ENCODE peak calls at places on chromosomes 2 and 18, in six cellular contexts. T, K, O, B, P and Q are unnamed samples.

GRCh38 chr2:233404227-233404626 is 49.9 kb downstream of the DGKD start:
- DNase-seq in T (no peak), K (peak), O (peak), B (peak), P (peak), Q (peak)

GRCh38 chr18:47749195-47749973 is 181.1 kb downstream of the SMAD2 start:
- DNase-seq in T (peak), K (peak), O (peak), B (peak), P (peak), Q (peak)

GRCh38 chr2:164593959-164594358 is 27.3 kb downstream of the GRB14 start:
- DNase-seq in T (no peak), K (no peak), O (no peak), B (no peak), P (no peak), Q (no peak)

GRCh38 chr2:158761626-158762025 is 33.5 kb upstream of the DAPL1 start:
- DNase-seq in T (no peak), K (no peak), O (no peak), B (no peak), P (no peak), Q (no peak)

GRCh38 chr2:227430644-227431043 is 41.3 kb upstream of the AGFG1 start:
- DNase-seq in T (no peak), K (no peak), O (no peak), B (peak), P (no peak), Q (no peak)

GRCh38 chr2:202015471-202015870 is 18.2 kb upstream of the FZD7 start:
- DNase-seq in T (no peak), K (no peak), O (no peak), B (no peak), P (no peak), Q (no peak)

GRCh38 chr2:205539603-205540002 is 142.7 kb upstream of the NRP2 start:
- DNase-seq in T (no peak), K (no peak), O (no peak), B (peak), P (no peak), Q (no peak)

GRCh38 chr18:8685141-8685913 is 20.0 kb upstream of the MTCL1 start:
- DNase-seq in T (no peak), K (no peak), O (no peak), B (no peak), P (no peak), Q (no peak)

GRCh38 chr18:27143580-27144287 is 41.4 kb downstream of the CHST9 start:
- DNase-seq in T (no peak), K (peak), O (no peak), B (peak), P (peak), Q (no peak)

GRCh38 chr18:46427216-46427995 is 229.6 kb downstream of the LOXHD1 start:
- DNase-seq in T (no peak), K (no peak), O (no peak), B (no peak), P (no peak), Q (no peak)

GRCh38 chr2:107001964-107002696 is 116.2 kb upstream of the ST6GAL2 start:
- DNase-seq in T (no peak), K (no peak), O (no peak), B (no peak), P (no peak), Q (no peak)
- TF ChIP-seq POLR2AphosphoS5 in T (no peak), K (no peak), O (no peak), B (no peak), P (no peak), Q (no peak)

DNA sequence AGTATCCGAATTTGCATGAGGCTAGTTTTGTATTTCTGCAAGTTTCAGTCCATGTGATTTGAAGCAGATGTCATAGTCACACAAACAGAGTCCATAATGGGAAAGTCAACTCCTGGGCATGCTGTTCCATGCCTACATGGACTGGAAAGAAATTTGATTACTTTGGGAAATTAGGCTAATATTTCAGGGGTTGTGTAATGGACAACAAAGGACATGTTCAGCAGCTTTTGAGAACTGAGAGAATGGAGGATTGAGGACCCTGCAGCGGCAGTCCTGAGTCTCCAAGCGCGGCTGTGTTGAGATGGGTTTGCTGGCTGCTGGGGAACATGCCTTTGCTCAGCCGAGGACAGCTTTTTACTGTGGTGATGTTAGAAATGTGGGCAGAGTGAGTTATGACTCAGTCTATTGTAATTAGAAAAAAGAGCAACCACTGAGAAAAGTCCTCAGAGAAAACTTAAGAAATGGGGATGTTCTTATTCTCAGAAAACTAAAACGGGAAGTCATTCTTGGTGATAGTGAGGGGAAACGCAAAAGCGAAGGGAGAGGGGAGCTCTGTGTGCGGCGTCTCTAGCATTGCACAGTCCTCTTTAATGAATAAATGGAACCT is 149.2 kb downstream of the FAM210A start:
- DNase-seq in T (peak), K (no peak), O (no peak), B (no peak), P (no peak), Q (no peak)
- TF ChIP-seq POLR2AphosphoS5 in T (peak), K (no peak), O (no peak), B (no peak), P (no peak), Q (no peak)

DNA sequence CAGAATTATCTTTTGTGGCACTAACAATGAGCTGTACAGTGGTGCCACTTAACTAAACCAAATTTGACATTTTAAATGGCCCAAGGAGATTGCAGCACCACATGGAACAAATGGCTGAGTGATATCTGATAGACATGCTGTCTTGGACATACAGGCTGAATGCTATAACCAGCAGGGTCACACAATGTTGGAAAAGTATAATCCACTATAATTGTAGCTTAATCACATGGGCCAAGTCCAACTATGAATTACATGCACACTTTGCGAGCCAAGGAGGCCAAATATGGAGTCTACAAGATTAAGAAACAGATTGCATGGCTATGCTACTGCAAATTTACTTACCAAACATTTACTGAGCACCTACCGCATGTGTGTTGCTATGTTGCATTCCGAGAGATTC is 69.0 kb downstream of the AOX1 start:
- DNase-seq in T (no peak), K (no peak), O (no peak), B (no peak), P (no peak), Q (no peak)
- TF ChIP-seq POLR2AphosphoS5 in T (no peak), K (no peak), O (no peak), B (no peak), P (no peak), Q (no peak)

DNA sequence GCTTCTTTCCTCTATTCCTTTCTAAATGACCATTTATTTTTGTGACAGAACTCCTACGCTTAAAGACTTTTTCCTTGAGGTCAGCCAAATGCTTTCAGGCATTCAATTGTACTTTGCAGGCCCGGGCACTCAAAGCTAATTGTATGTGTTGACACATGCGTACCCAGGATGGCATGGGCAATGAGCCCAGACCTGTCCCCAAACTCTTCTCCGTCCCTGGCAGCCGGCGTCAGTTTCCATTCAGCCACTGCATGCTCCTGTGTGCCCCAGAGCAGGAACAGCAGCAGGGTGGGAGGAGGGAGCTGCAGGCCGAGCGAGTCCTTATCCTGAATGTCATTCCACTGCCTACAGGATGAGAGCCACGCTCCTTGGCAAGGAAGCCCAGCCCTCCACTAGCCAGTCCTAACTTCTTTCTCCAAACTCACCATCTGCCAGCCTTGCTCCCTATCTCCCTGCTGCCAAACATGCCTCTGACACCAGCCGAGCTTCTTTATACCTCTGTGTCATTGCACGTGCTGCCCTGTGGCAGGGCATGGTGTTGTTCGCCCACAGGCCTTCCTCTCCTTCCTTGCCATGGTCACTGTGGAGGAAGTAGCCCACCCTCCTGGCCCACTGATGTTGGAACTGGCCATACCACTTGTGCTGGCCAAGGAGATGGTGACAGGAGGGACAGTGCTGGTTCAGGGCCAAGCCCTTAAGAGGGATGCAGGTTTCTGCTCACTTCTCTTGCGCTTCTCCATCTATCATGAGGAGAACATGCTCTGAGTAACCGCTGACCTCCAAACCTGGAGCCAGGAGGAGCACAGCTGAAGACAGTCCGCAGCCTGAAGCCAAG is 116.9 kb upstream of the FHL2 start:
- DNase-seq in T (no peak), K (peak), O (no peak), B (no peak), P (no peak), Q (no peak)
- TF ChIP-seq POLR2AphosphoS5 in T (no peak), K (peak), O (no peak), B (no peak), P (no peak), Q (no peak)

GRCh38 chr2:29744976-29745375 is 176.4 kb downstream of the ALK start:
- DNase-seq in T (no peak), K (no peak), O (no peak), B (no peak), P (no peak), Q (no peak)

GRCh38 chr2:29747786-29748470 is 173.5 kb downstream of the ALK start:
- DNase-seq in T (no peak), K (no peak), O (no peak), B (peak), P (no peak), Q (no peak)

GRCh38 chr2:29749843-29750242 is 171.5 kb downstream of the ALK start:
- DNase-seq in T (no peak), K (no peak), O (no peak), B (no peak), P (no peak), Q (no peak)

GRCh38 chr2:29751390-29751789 is 170.0 kb downstream of the ALK start:
- DNase-seq in T (no peak), K (no peak), O (no peak), B (no peak), P (no peak), Q (no peak)

GRCh38 chr2:29749041-29749440 is 172.3 kb downstream of the ALK start:
- DNase-seq in T (no peak), K (no peak), O (no peak), B (no peak), P (no peak), Q (no peak)
- TF ChIP-seq POLR2AphosphoS5 in T (no peak), K (peak), O (no peak), B (no peak), P (no peak), Q (no peak)

DNA sequence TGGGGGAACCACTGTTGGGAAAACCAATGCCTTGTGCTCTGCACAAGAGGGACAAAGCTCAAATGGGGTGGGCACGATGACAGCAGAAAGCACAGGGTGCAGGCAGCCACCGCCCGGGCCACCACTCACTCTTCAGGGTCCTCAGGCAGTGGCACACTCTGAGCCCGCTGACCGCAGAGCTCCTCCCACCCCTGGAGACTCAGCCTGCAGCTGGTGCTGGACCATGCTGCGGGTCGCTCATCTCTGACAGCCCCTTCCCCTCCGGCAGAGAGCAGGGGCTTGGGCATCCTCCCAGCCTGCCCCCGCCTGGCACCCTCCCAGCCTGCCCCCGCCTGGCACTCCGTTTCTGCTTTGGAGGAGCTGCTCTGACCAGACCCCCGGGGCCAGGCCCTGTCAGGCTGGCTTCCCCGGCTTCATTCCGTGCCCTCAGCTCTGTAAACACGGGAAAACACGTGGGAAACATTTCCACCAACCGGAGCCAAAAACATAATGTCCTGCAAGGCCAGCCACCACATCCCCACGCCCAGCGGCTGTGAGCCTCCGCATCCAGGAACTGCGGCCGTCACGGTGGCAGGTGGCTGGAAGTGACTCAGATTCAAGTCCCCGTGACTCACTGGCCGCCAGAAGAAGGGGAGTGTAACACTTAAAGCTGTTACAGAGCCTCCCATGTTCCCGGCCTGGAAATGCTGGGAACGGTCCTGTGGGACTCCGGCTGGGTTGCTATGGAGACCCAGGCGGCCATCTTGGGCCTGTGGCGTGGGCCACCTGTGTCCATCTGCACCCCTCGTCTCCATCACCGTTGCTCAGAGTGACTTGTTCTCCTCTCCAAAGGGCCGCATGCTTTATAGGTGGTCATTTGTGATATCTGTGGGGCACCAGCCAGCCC is 6.8 kb upstream of the SNED1 start:
- DNase-seq in T (no peak), K (peak), O (no peak), B (peak), P (peak), Q (peak)
- TF ChIP-seq POLR2AphosphoS5 in T (no peak), K (peak), O (no peak), B (no peak), P (no peak), Q (peak)

GRCh38 chr18:76564117-76564516 is 69.1 kb upstream of the ZNF516 start:
- DNase-seq in T (no peak), K (no peak), O (no peak), B (no peak), P (no peak), Q (no peak)

GRCh38 chr18:76554788-76555187 is 59.7 kb upstream of the ZNF516 start:
- DNase-seq in T (no peak), K (no peak), O (no peak), B (no peak), P (no peak), Q (no peak)

GRCh38 chr18:76557026-76557575 is 62.1 kb upstream of the ZNF516 start:
- DNase-seq in T (no peak), K (no peak), O (no peak), B (peak), P (no peak), Q (no peak)

GRCh38 chr18:76562286-76562840 is 67.3 kb upstream of the ZNF516 start:
- DNase-seq in T (no peak), K (no peak), O (peak), B (no peak), P (no peak), Q (no peak)

GRCh38 chr18:76558881-76559667 is 64.0 kb upstream of the ZNF516 start:
- DNase-seq in T (no peak), K (no peak), O (no peak), B (no peak), P (no peak), Q (no peak)
- TF ChIP-seq POLR2AphosphoS5 in T (no peak), K (no peak), O (no peak), B (no peak), P (no peak), Q (peak)

DNA sequence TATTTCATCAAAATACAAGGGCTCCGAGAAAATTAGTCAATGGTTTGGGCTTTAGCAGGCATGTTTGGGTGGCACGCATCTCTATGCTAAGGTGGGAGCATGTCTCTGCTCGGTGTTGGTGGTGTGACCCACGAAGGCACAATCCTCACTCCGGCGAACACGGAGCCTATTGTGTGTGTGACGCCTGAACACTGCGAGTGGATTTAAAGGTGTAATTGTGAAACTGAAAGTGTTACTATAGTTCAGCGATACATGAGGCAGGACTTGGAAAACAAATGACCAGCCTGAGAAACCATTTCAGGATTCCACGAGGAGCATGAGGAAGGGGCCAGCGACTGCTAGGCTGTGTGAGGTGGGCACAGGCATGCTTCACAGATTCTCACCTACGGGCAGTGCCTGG is 41.7 kb upstream of the LDLRAD4 start:
- DNase-seq in T (no peak), K (no peak), O (no peak), B (no peak), P (no peak), Q (no peak)
- TF ChIP-seq POLR2AphosphoS5 in T (no peak), K (no peak), O (no peak), B (no peak), P (no peak), Q (no peak)

DNA sequence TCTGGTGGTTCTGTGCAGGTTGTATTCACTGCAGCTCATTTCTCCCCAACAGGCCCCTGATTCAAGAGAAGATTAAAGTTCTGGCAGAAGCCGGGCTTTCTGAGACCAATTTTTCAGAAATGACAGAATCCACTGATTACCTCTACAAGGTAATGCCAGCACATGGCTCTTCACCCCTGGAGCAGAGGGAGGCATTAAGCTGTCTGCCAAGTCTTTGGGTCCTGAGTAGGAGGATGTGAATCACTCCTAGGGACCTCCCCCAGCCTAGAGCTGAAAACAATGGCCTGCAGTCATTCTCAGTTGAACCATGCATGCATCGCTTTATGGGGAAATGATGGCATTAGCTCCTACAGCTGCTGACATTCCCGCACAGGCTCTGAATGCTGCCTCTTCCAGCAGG is 20.5 kb upstream of the RPL37A start:
- DNase-seq in T (no peak), K (no peak), O (no peak), B (no peak), P (no peak), Q (no peak)
- TF ChIP-seq POLR2AphosphoS5 in T (no peak), K (no peak), O (no peak), B (no peak), P (no peak), Q (no peak)